ENCODE peak calls at places on chromosomes 2 and 18, in nine cellular contexts. One of them, this sample, is unnamed.
A peak's percentile ranks its signal among the peaks of the same experiment; 100 is the strongest.

GRCh38 chr2:129345540-129345939 is 633.9 kb upstream of the RAB6C start:
- DNase-seq in GM23338: no peak
- DNase-seq in H7: no peak
- DNase-seq in RWPE1: no peak
- DNase-seq in stimulated activated CD4-positive, alpha-beta T cell treated with anti-CD3 and anti-CD28 coated beads, Interleukin-4, amount 100 ng/mL, for 24 hours: no peak
- DNase-seq in NCI-H1930: no peak
- DNase-seq in aorta: no peak
- DNase-seq in cardiac fibroblast: no peak
- DNase-seq in body of pancreas: no peak
- DNase-seq in this sample: no peak

GRCh38 chr18:37458697-37459096 is 106.9 kb downstream of the CELF4 start:
- DNase-seq in GM23338: no peak
- DNase-seq in H7: no peak
- DNase-seq in RWPE1: no peak
- DNase-seq in stimulated activated CD4-positive, alpha-beta T cell treated with anti-CD3 and anti-CD28 coated beads, Interleukin-4, amount 100 ng/mL, for 24 hours: no peak
- DNase-seq in NCI-H1930: no peak
- DNase-seq in aorta: no peak
- DNase-seq in cardiac fibroblast: no peak
- DNase-seq in body of pancreas: no peak
- DNase-seq in this sample: no peak

GRCh38 chr2:61670591-61671503 is 132.7 kb upstream of the XPO1 start:
- DNase-seq in GM23338: peak; percentile 23
- DNase-seq in H7: no peak
- DNase-seq in RWPE1: no peak
- DNase-seq in stimulated activated CD4-positive, alpha-beta T cell treated with anti-CD3 and anti-CD28 coated beads, Interleukin-4, amount 100 ng/mL, for 24 hours: peak; percentile 17
- DNase-seq in NCI-H1930: no peak
- DNase-seq in aorta: peak; percentile 53
- DNase-seq in cardiac fibroblast: peak; percentile 56
- DNase-seq in body of pancreas: peak; percentile 71
- DNase-seq in this sample: no peak

GRCh38 chr2:96546321-96546720 is 9.8 kb downstream of the ARID5A start:
- DNase-seq in GM23338: no peak
- DNase-seq in H7: no peak
- DNase-seq in RWPE1: no peak
- DNase-seq in stimulated activated CD4-positive, alpha-beta T cell treated with anti-CD3 and anti-CD28 coated beads, Interleukin-4, amount 100 ng/mL, for 24 hours: no peak
- DNase-seq in NCI-H1930: no peak
- DNase-seq in aorta: no peak
- DNase-seq in cardiac fibroblast: no peak
- DNase-seq in body of pancreas: no peak
- DNase-seq in this sample: no peak

GRCh38 chr2:181430406-181431199 is 26.6 kb upstream of the ITGA4 start:
- DNase-seq in GM23338: peak; percentile 58
- DNase-seq in H7: no peak
- DNase-seq in RWPE1: no peak
- DNase-seq in stimulated activated CD4-positive, alpha-beta T cell treated with anti-CD3 and anti-CD28 coated beads, Interleukin-4, amount 100 ng/mL, for 24 hours: peak; percentile 15
- DNase-seq in NCI-H1930: no peak
- DNase-seq in aorta: no peak
- DNase-seq in cardiac fibroblast: peak; percentile 4
- DNase-seq in body of pancreas: no peak
- DNase-seq in this sample: peak; percentile 82

GRCh38 chr2:28592481-28592880 is 96.6 kb downstream of the PLB1 start:
- DNase-seq in GM23338: no peak
- DNase-seq in H7: no peak
- DNase-seq in RWPE1: no peak
- DNase-seq in stimulated activated CD4-positive, alpha-beta T cell treated with anti-CD3 and anti-CD28 coated beads, Interleukin-4, amount 100 ng/mL, for 24 hours: no peak
- DNase-seq in NCI-H1930: no peak
- DNase-seq in aorta: no peak
- DNase-seq in cardiac fibroblast: no peak
- DNase-seq in body of pancreas: no peak
- DNase-seq in this sample: no peak

GRCh38 chr2:158726906-158727592 is 68.1 kb upstream of the DAPL1 start:
- DNase-seq in GM23338: no peak
- DNase-seq in H7: no peak
- DNase-seq in RWPE1: no peak
- DNase-seq in stimulated activated CD4-positive, alpha-beta T cell treated with anti-CD3 and anti-CD28 coated beads, Interleukin-4, amount 100 ng/mL, for 24 hours: no peak
- DNase-seq in NCI-H1930: no peak
- DNase-seq in aorta: no peak
- DNase-seq in cardiac fibroblast: peak; percentile 13
- DNase-seq in body of pancreas: no peak
- DNase-seq in this sample: no peak

GRCh38 chr18:77316641-77317040 is 67.0 kb downstream of the GALR1 start:
- DNase-seq in GM23338: no peak
- DNase-seq in H7: no peak
- DNase-seq in RWPE1: no peak
- DNase-seq in stimulated activated CD4-positive, alpha-beta T cell treated with anti-CD3 and anti-CD28 coated beads, Interleukin-4, amount 100 ng/mL, for 24 hours: no peak
- DNase-seq in NCI-H1930: no peak
- DNase-seq in aorta: no peak
- DNase-seq in cardiac fibroblast: no peak
- DNase-seq in body of pancreas: no peak
- DNase-seq in this sample: no peak

GRCh38 chr2:216287251-216287650 is 85.0 kb downstream of the MARCHF4 start:
- DNase-seq in GM23338: no peak
- DNase-seq in H7: no peak
- DNase-seq in RWPE1: no peak
- DNase-seq in stimulated activated CD4-positive, alpha-beta T cell treated with anti-CD3 and anti-CD28 coated beads, Interleukin-4, amount 100 ng/mL, for 24 hours: no peak
- DNase-seq in NCI-H1930: no peak
- DNase-seq in aorta: no peak
- DNase-seq in cardiac fibroblast: no peak
- DNase-seq in body of pancreas: no peak
- DNase-seq in this sample: no peak

GRCh38 chr2:105746177-105747080 is 1.7 kb downstream of the NCK2 start:
- DNase-seq in GM23338: peak; percentile 89
- DNase-seq in H7: peak; percentile 82
- DNase-seq in RWPE1: peak; percentile 42
- DNase-seq in stimulated activated CD4-positive, alpha-beta T cell treated with anti-CD3 and anti-CD28 coated beads, Interleukin-4, amount 100 ng/mL, for 24 hours: peak; percentile 92
- DNase-seq in NCI-H1930: no peak
- DNase-seq in aorta: peak; percentile 70
- DNase-seq in cardiac fibroblast: no peak
- DNase-seq in body of pancreas: peak; percentile 91
- DNase-seq in this sample: peak; percentile 23

GRCh38 chr2:164785447-164785846 is 56.2 kb downstream of the COBLL1 start:
- DNase-seq in GM23338: no peak
- DNase-seq in H7: no peak
- DNase-seq in RWPE1: no peak
- DNase-seq in stimulated activated CD4-positive, alpha-beta T cell treated with anti-CD3 and anti-CD28 coated beads, Interleukin-4, amount 100 ng/mL, for 24 hours: no peak
- DNase-seq in NCI-H1930: no peak
- DNase-seq in aorta: no peak
- DNase-seq in cardiac fibroblast: peak; percentile 54
- DNase-seq in body of pancreas: no peak
- DNase-seq in this sample: no peak

GRCh38 chr2:10717630-10718029 is 3.8 kb upstream of the ATP6V1C2 start:
- DNase-seq in GM23338: no peak
- DNase-seq in H7: no peak
- DNase-seq in RWPE1: peak; percentile 76
- DNase-seq in stimulated activated CD4-positive, alpha-beta T cell treated with anti-CD3 and anti-CD28 coated beads, Interleukin-4, amount 100 ng/mL, for 24 hours: no peak
- DNase-seq in NCI-H1930: no peak
- DNase-seq in aorta: peak; percentile 60
- DNase-seq in cardiac fibroblast: peak; percentile 77
- DNase-seq in body of pancreas: no peak
- DNase-seq in this sample: no peak

GRCh38 chr2:212905640-212906201 is 245.7 kb downstream of the IKZF2 start:
- DNase-seq in GM23338: peak; percentile 11
- DNase-seq in H7: no peak
- DNase-seq in RWPE1: peak; percentile 76
- DNase-seq in stimulated activated CD4-positive, alpha-beta T cell treated with anti-CD3 and anti-CD28 coated beads, Interleukin-4, amount 100 ng/mL, for 24 hours: no peak
- DNase-seq in NCI-H1930: no peak
- DNase-seq in aorta: no peak
- DNase-seq in cardiac fibroblast: peak; percentile 79
- DNase-seq in body of pancreas: no peak
- DNase-seq in this sample: no peak

GRCh38 chr2:151020411-151020810 is 241.3 kb downstream of the RBM43 start:
- DNase-seq in GM23338: no peak
- DNase-seq in H7: no peak
- DNase-seq in RWPE1: no peak
- DNase-seq in stimulated activated CD4-positive, alpha-beta T cell treated with anti-CD3 and anti-CD28 coated beads, Interleukin-4, amount 100 ng/mL, for 24 hours: no peak
- DNase-seq in NCI-H1930: no peak
- DNase-seq in aorta: no peak
- DNase-seq in cardiac fibroblast: no peak
- DNase-seq in body of pancreas: no peak
- DNase-seq in this sample: no peak

GRCh38 chr2:3759331-3759730 is 56.0 kb downstream of the DCDC2C start:
- DNase-seq in GM23338: no peak
- DNase-seq in H7: no peak
- DNase-seq in RWPE1: no peak
- DNase-seq in stimulated activated CD4-positive, alpha-beta T cell treated with anti-CD3 and anti-CD28 coated beads, Interleukin-4, amount 100 ng/mL, for 24 hours: no peak
- DNase-seq in NCI-H1930: no peak
- DNase-seq in aorta: no peak
- DNase-seq in cardiac fibroblast: no peak
- DNase-seq in body of pancreas: no peak
- DNase-seq in this sample: no peak

GRCh38 chr2:146940016-146940685 is 904.7 kb upstream of the ACVR2A start:
- DNase-seq in GM23338: no peak
- DNase-seq in H7: no peak
- DNase-seq in RWPE1: no peak
- DNase-seq in stimulated activated CD4-positive, alpha-beta T cell treated with anti-CD3 and anti-CD28 coated beads, Interleukin-4, amount 100 ng/mL, for 24 hours: no peak
- DNase-seq in NCI-H1930: no peak
- DNase-seq in aorta: no peak
- DNase-seq in cardiac fibroblast: peak; percentile 57
- DNase-seq in body of pancreas: no peak
- DNase-seq in this sample: no peak

GRCh38 chr2:237704476-237705224 is 77.3 kb downstream of the LRRFIP1 start:
- DNase-seq in GM23338: no peak
- DNase-seq in H7: no peak
- DNase-seq in RWPE1: peak; percentile 63
- DNase-seq in stimulated activated CD4-positive, alpha-beta T cell treated with anti-CD3 and anti-CD28 coated beads, Interleukin-4, amount 100 ng/mL, for 24 hours: no peak
- DNase-seq in NCI-H1930: no peak
- DNase-seq in aorta: no peak
- DNase-seq in cardiac fibroblast: peak; percentile 64
- DNase-seq in body of pancreas: no peak
- DNase-seq in this sample: no peak

GRCh38 chr2:186919272-186919671 is 70.3 kb upstream of the ZSWIM2 start:
- DNase-seq in GM23338: no peak
- DNase-seq in H7: no peak
- DNase-seq in RWPE1: peak; percentile 51
- DNase-seq in stimulated activated CD4-positive, alpha-beta T cell treated with anti-CD3 and anti-CD28 coated beads, Interleukin-4, amount 100 ng/mL, for 24 hours: no peak
- DNase-seq in NCI-H1930: no peak
- DNase-seq in aorta: no peak
- DNase-seq in cardiac fibroblast: peak; percentile 69
- DNase-seq in body of pancreas: no peak
- DNase-seq in this sample: no peak

GRCh38 chr2:58140508-58141072 is 94.0 kb downstream of the VRK2 start:
- DNase-seq in GM23338: no peak
- DNase-seq in H7: no peak
- DNase-seq in RWPE1: no peak
- DNase-seq in stimulated activated CD4-positive, alpha-beta T cell treated with anti-CD3 and anti-CD28 coated beads, Interleukin-4, amount 100 ng/mL, for 24 hours: no peak
- DNase-seq in NCI-H1930: no peak
- DNase-seq in aorta: no peak
- DNase-seq in cardiac fibroblast: no peak
- DNase-seq in body of pancreas: no peak
- DNase-seq in this sample: no peak

GRCh38 chr18:12879840-12880531 is 4.1 kb downstream of the PTPN2 start:
- DNase-seq in GM23338: peak; percentile 31
- DNase-seq in H7: peak; percentile 55
- DNase-seq in RWPE1: no peak
- DNase-seq in stimulated activated CD4-positive, alpha-beta T cell treated with anti-CD3 and anti-CD28 coated beads, Interleukin-4, amount 100 ng/mL, for 24 hours: no peak
- DNase-seq in NCI-H1930: no peak
- DNase-seq in aorta: no peak
- DNase-seq in cardiac fibroblast: peak; percentile 26
- DNase-seq in body of pancreas: no peak
- DNase-seq in this sample: peak; percentile 42

GRCh38 chr2:191358325-191359025 is 113.3 kb downstream of the MYO1B start:
- DNase-seq in GM23338: no peak
- DNase-seq in H7: no peak
- DNase-seq in RWPE1: no peak
- DNase-seq in stimulated activated CD4-positive, alpha-beta T cell treated with anti-CD3 and anti-CD28 coated beads, Interleukin-4, amount 100 ng/mL, for 24 hours: no peak
- DNase-seq in NCI-H1930: no peak
- DNase-seq in aorta: no peak
- DNase-seq in cardiac fibroblast: no peak
- DNase-seq in body of pancreas: peak; percentile 50
- DNase-seq in this sample: no peak

GRCh38 chr2:31138037-31138962 is at the start of gene GALNT14:
- DNase-seq in GM23338: peak; percentile 81
- DNase-seq in H7: peak; percentile 95
- DNase-seq in RWPE1: peak; percentile 85
- DNase-seq in stimulated activated CD4-positive, alpha-beta T cell treated with anti-CD3 and anti-CD28 coated beads, Interleukin-4, amount 100 ng/mL, for 24 hours: peak; percentile 12
- DNase-seq in NCI-H1930: peak; percentile 57
- DNase-seq in aorta: peak; percentile 68
- DNase-seq in cardiac fibroblast: peak; percentile 22
- DNase-seq in body of pancreas: peak; percentile 63
- DNase-seq in this sample: peak; percentile 18

GRCh38 chr2:225326969-225327368 is 72.5 kb upstream of the NYAP2 start:
- DNase-seq in GM23338: no peak
- DNase-seq in H7: no peak
- DNase-seq in RWPE1: no peak
- DNase-seq in stimulated activated CD4-positive, alpha-beta T cell treated with anti-CD3 and anti-CD28 coated beads, Interleukin-4, amount 100 ng/mL, for 24 hours: no peak
- DNase-seq in NCI-H1930: no peak
- DNase-seq in aorta: no peak
- DNase-seq in cardiac fibroblast: no peak
- DNase-seq in body of pancreas: no peak
- DNase-seq in this sample: no peak

GRCh38 chr2:190835303-190835930 is 45.2 kb upstream of the GLS start:
- DNase-seq in GM23338: no peak
- DNase-seq in H7: no peak
- DNase-seq in RWPE1: peak; percentile 80
- DNase-seq in stimulated activated CD4-positive, alpha-beta T cell treated with anti-CD3 and anti-CD28 coated beads, Interleukin-4, amount 100 ng/mL, for 24 hours: no peak
- DNase-seq in NCI-H1930: no peak
- DNase-seq in aorta: peak; percentile 81
- DNase-seq in cardiac fibroblast: peak; percentile 90
- DNase-seq in body of pancreas: peak; percentile 13
- DNase-seq in this sample: no peak

GRCh38 chr2:96258393-96259022 is 7.3 kb downstream of the TMEM127 start:
- DNase-seq in GM23338: no peak
- DNase-seq in H7: no peak
- DNase-seq in RWPE1: no peak
- DNase-seq in stimulated activated CD4-positive, alpha-beta T cell treated with anti-CD3 and anti-CD28 coated beads, Interleukin-4, amount 100 ng/mL, for 24 hours: no peak
- DNase-seq in NCI-H1930: no peak
- DNase-seq in aorta: no peak
- DNase-seq in cardiac fibroblast: no peak
- DNase-seq in body of pancreas: no peak
- DNase-seq in this sample: no peak

GRCh38 chr2:218993345-218994315 is at the start of gene CRYBA2:
- DNase-seq in GM23338: peak; percentile 59
- DNase-seq in H7: peak; percentile 81
- DNase-seq in RWPE1: no peak
- DNase-seq in stimulated activated CD4-positive, alpha-beta T cell treated with anti-CD3 and anti-CD28 coated beads, Interleukin-4, amount 100 ng/mL, for 24 hours: no peak
- DNase-seq in NCI-H1930: no peak
- DNase-seq in aorta: peak; percentile 38
- DNase-seq in cardiac fibroblast: no peak
- DNase-seq in body of pancreas: peak; percentile 49
- DNase-seq in this sample: no peak

GRCh38 chr2:191636235-191636543 is 41.7 kb upstream of the NABP1 start:
- DNase-seq in GM23338: no peak
- DNase-seq in H7: no peak
- DNase-seq in RWPE1: peak; percentile 42
- DNase-seq in stimulated activated CD4-positive, alpha-beta T cell treated with anti-CD3 and anti-CD28 coated beads, Interleukin-4, amount 100 ng/mL, for 24 hours: no peak
- DNase-seq in NCI-H1930: no peak
- DNase-seq in aorta: no peak
- DNase-seq in cardiac fibroblast: peak; percentile 52
- DNase-seq in body of pancreas: no peak
- DNase-seq in this sample: no peak

GRCh38 chr2:160574472-160575140 is 81.0 kb upstream of the RBMS1 start:
- DNase-seq in GM23338: no peak
- DNase-seq in H7: no peak
- DNase-seq in RWPE1: peak; percentile 63
- DNase-seq in stimulated activated CD4-positive, alpha-beta T cell treated with anti-CD3 and anti-CD28 coated beads, Interleukin-4, amount 100 ng/mL, for 24 hours: no peak
- DNase-seq in NCI-H1930: no peak
- DNase-seq in aorta: no peak
- DNase-seq in cardiac fibroblast: peak; percentile 76
- DNase-seq in body of pancreas: no peak
- DNase-seq in this sample: peak; percentile 31

GRCh38 chr18:80181642-80182461 is 65.5 kb downstream of the PARD6G start:
- DNase-seq in GM23338: no peak
- DNase-seq in H7: peak; percentile 54
- DNase-seq in RWPE1: no peak
- DNase-seq in stimulated activated CD4-positive, alpha-beta T cell treated with anti-CD3 and anti-CD28 coated beads, Interleukin-4, amount 100 ng/mL, for 24 hours: no peak
- DNase-seq in NCI-H1930: no peak
- DNase-seq in aorta: no peak
- DNase-seq in cardiac fibroblast: no peak
- DNase-seq in body of pancreas: no peak
- DNase-seq in this sample: no peak

GRCh38 chr18:47087676-47088075 is 52.3 kb upstream of the ELOA2 start:
- DNase-seq in GM23338: no peak
- DNase-seq in H7: no peak
- DNase-seq in RWPE1: no peak
- DNase-seq in stimulated activated CD4-positive, alpha-beta T cell treated with anti-CD3 and anti-CD28 coated beads, Interleukin-4, amount 100 ng/mL, for 24 hours: no peak
- DNase-seq in NCI-H1930: no peak
- DNase-seq in aorta: no peak
- DNase-seq in cardiac fibroblast: no peak
- DNase-seq in body of pancreas: no peak
- DNase-seq in this sample: no peak

GRCh38 chr18:59605633-59606192 is 91.5 kb downstream of the CCBE1 start:
- DNase-seq in GM23338: no peak
- DNase-seq in H7: no peak
- DNase-seq in RWPE1: no peak
- DNase-seq in stimulated activated CD4-positive, alpha-beta T cell treated with anti-CD3 and anti-CD28 coated beads, Interleukin-4, amount 100 ng/mL, for 24 hours: no peak
- DNase-seq in NCI-H1930: no peak
- DNase-seq in aorta: no peak
- DNase-seq in cardiac fibroblast: peak; percentile 56
- DNase-seq in body of pancreas: no peak
- DNase-seq in this sample: no peak